ENCODE peak calls at places on chromosomes 11 and 22, in five cellular contexts. I is activated naive CD8-positive, alpha-beta T cell treated with anti-CD3 and anti-CD28 coated beads for 36 hours; N is activated CD8-positive, alpha-beta memory T cell treated with anti-CD3 and anti-CD28 coated beads, Interleukin-2, amount 50 U/mL, for 48 hours; M is lower lobe of right lung; J is CD8-positive, alpha-beta memory T cell. K is an unnamed sample.

GRCh38 chr11:86245369-86246292 is 1.1 kb downstream of the EED start:
- DNase-seq in I (no peak), N (peak), M (no peak), J (no peak), K (no peak)

GRCh38 chr11:86742436-86742805 is 57.9 kb upstream of the PRSS23 start:
- DNase-seq in I (no peak), N (no peak), M (no peak), J (no peak), K (no peak)

GRCh38 chr22:38228326-38228872 is 26.6 kb downstream of the MAFF start:
- DNase-seq in I (no peak), N (no peak), M (no peak), J (no peak), K (no peak)

GRCh38 chr11:57230797-57231538 is 6.1 kb downstream of the APLNR start:
- DNase-seq in I (no peak), N (no peak), M (no peak), J (no peak), K (no peak)

GRCh38 chr11:16899708-16900107 is 114.5 kb downstream of the PLEKHA7 start:
- DNase-seq in I (no peak), N (no peak), M (no peak), J (no peak), K (no peak)

GRCh38 chr11:127925430-127925829 is 661.9 kb downstream of the ETS1 start:
- DNase-seq in I (no peak), N (no peak), M (no peak), J (no peak), K (no peak)

GRCh38 chr11:26201411-26201810 is 130.5 kb upstream of the ANO3 start:
- DNase-seq in I (no peak), N (no peak), M (no peak), J (no peak), K (no peak)

GRCh38 chr22:48417143-48418070 is 1410.3 kb downstream of the BRD1 start:
- DNase-seq in I (no peak), N (no peak), M (no peak), J (no peak), K (no peak)

GRCh38 chr11:17630936-17631335 is 83.9 kb downstream of the OTOG start:
- DNase-seq in I (no peak), N (no peak), M (no peak), J (no peak), K (no peak)

GRCh38 chr22:26615149-26615548 is 2.7 kb downstream of the CRYBB1 start:
- DNase-seq in I (no peak), N (no peak), M (no peak), J (no peak), K (no peak)

K was measured in prostate gland.